ENCODE peak calls at places on chromosomes 16 and 17, in nine cellular contexts. One of them, this sample, is unnamed.

GRCh38 chr17:8894189-8894611 is 26.7 kb upstream of the PIK3R6 start:
- DNase-seq in C1 segment of cervical spinal cord: no peak
- DNase-seq in AG04449: no peak
- DNase-seq in fibroblast of mammary gland: no peak
- DNase-seq in AG08395: no peak
- DNase-seq in ELR: no peak
- DNase-seq in H9: peak
- DNase-seq in coronary artery: peak
- DNase-seq in stimulated activated CD4-positive, alpha-beta T cell treated with anti-CD3 and anti-CD28 coated beads, Interleukin-1b, Interleukin-23, amount 100 ng/mL, for 24 hours: no peak
- DNase-seq in this sample: peak

GRCh38 chr17:36941265-36942021 is 4.2 kb downstream of the LHX1 start:
- DNase-seq in C1 segment of cervical spinal cord: no peak
- DNase-seq in AG04449: no peak
- DNase-seq in fibroblast of mammary gland: no peak
- DNase-seq in AG08395: no peak
- DNase-seq in ELR: no peak
- DNase-seq in H9: peak
- DNase-seq in coronary artery: no peak
- DNase-seq in stimulated activated CD4-positive, alpha-beta T cell treated with anti-CD3 and anti-CD28 coated beads, Interleukin-1b, Interleukin-23, amount 100 ng/mL, for 24 hours: no peak
- DNase-seq in this sample: no peak

GRCh38 chr17:14827394-14827793 is 437.7 kb downstream of the PMP22 start:
- DNase-seq in C1 segment of cervical spinal cord: no peak
- DNase-seq in AG04449: no peak
- DNase-seq in fibroblast of mammary gland: no peak
- DNase-seq in AG08395: no peak
- DNase-seq in ELR: no peak
- DNase-seq in H9: no peak
- DNase-seq in coronary artery: no peak
- DNase-seq in stimulated activated CD4-positive, alpha-beta T cell treated with anti-CD3 and anti-CD28 coated beads, Interleukin-1b, Interleukin-23, amount 100 ng/mL, for 24 hours: no peak
- DNase-seq in this sample: no peak

GRCh38 chr16:83973077-83973476 is 5.0 kb downstream of the NECAB2 start:
- DNase-seq in C1 segment of cervical spinal cord: no peak
- DNase-seq in AG04449: no peak
- DNase-seq in fibroblast of mammary gland: no peak
- DNase-seq in AG08395: no peak
- DNase-seq in ELR: no peak
- DNase-seq in H9: no peak
- DNase-seq in coronary artery: no peak
- DNase-seq in stimulated activated CD4-positive, alpha-beta T cell treated with anti-CD3 and anti-CD28 coated beads, Interleukin-1b, Interleukin-23, amount 100 ng/mL, for 24 hours: no peak
- DNase-seq in this sample: no peak

GRCh38 chr17:234163-235047 is 53.0 kb upstream of the DOC2B start:
- DNase-seq in C1 segment of cervical spinal cord: no peak
- DNase-seq in AG04449: no peak
- DNase-seq in fibroblast of mammary gland: no peak
- DNase-seq in AG08395: no peak
- DNase-seq in ELR: no peak
- DNase-seq in H9: no peak
- DNase-seq in coronary artery: no peak
- DNase-seq in stimulated activated CD4-positive, alpha-beta T cell treated with anti-CD3 and anti-CD28 coated beads, Interleukin-1b, Interleukin-23, amount 100 ng/mL, for 24 hours: no peak
- DNase-seq in this sample: no peak

GRCh38 chr16:23035240-23035639 is 114.0 kb downstream of the USP31 start:
- DNase-seq in C1 segment of cervical spinal cord: no peak
- DNase-seq in AG04449: no peak
- DNase-seq in fibroblast of mammary gland: no peak
- DNase-seq in AG08395: no peak
- DNase-seq in ELR: no peak
- DNase-seq in H9: no peak
- DNase-seq in coronary artery: no peak
- DNase-seq in stimulated activated CD4-positive, alpha-beta T cell treated with anti-CD3 and anti-CD28 coated beads, Interleukin-1b, Interleukin-23, amount 100 ng/mL, for 24 hours: no peak
- DNase-seq in this sample: no peak

GRCh38 chr16:14370736-14371234 is 259.3 kb downstream of the PARN start:
- DNase-seq in C1 segment of cervical spinal cord: no peak
- DNase-seq in AG04449: no peak
- DNase-seq in fibroblast of mammary gland: no peak
- DNase-seq in AG08395: no peak
- DNase-seq in ELR: no peak
- DNase-seq in H9: no peak
- DNase-seq in coronary artery: no peak
- DNase-seq in stimulated activated CD4-positive, alpha-beta T cell treated with anti-CD3 and anti-CD28 coated beads, Interleukin-1b, Interleukin-23, amount 100 ng/mL, for 24 hours: no peak
- DNase-seq in this sample: no peak

GRCh38 chr16:15526731-15527130 is 92.3 kb downstream of the BMERB1 start:
- DNase-seq in C1 segment of cervical spinal cord: no peak
- DNase-seq in AG04449: no peak
- DNase-seq in fibroblast of mammary gland: no peak
- DNase-seq in AG08395: no peak
- DNase-seq in ELR: no peak
- DNase-seq in H9: no peak
- DNase-seq in coronary artery: no peak
- DNase-seq in stimulated activated CD4-positive, alpha-beta T cell treated with anti-CD3 and anti-CD28 coated beads, Interleukin-1b, Interleukin-23, amount 100 ng/mL, for 24 hours: no peak
- DNase-seq in this sample: no peak

GRCh38 chr16:58732545-58733247 is 1.4 kb downstream of the GOT2 start:
- DNase-seq in C1 segment of cervical spinal cord: no peak
- DNase-seq in AG04449: no peak
- DNase-seq in fibroblast of mammary gland: peak
- DNase-seq in AG08395: no peak
- DNase-seq in ELR: peak
- DNase-seq in H9: no peak
- DNase-seq in coronary artery: no peak
- DNase-seq in stimulated activated CD4-positive, alpha-beta T cell treated with anti-CD3 and anti-CD28 coated beads, Interleukin-1b, Interleukin-23, amount 100 ng/mL, for 24 hours: no peak
- DNase-seq in this sample: peak

GRCh38 chr16:88653101-88653500 is 2.2 kb upstream of the CYBA start:
- DNase-seq in C1 segment of cervical spinal cord: no peak
- DNase-seq in AG04449: no peak
- DNase-seq in fibroblast of mammary gland: no peak
- DNase-seq in AG08395: no peak
- DNase-seq in ELR: no peak
- DNase-seq in H9: no peak
- DNase-seq in coronary artery: no peak
- DNase-seq in stimulated activated CD4-positive, alpha-beta T cell treated with anti-CD3 and anti-CD28 coated beads, Interleukin-1b, Interleukin-23, amount 100 ng/mL, for 24 hours: no peak
- DNase-seq in this sample: no peak

GRCh38 chr16:57862698-57863433 is 60.6 kb upstream of the KIFC3 start:
- DNase-seq in C1 segment of cervical spinal cord: no peak
- DNase-seq in AG04449: no peak
- DNase-seq in fibroblast of mammary gland: no peak
- DNase-seq in AG08395: no peak
- DNase-seq in ELR: no peak
- DNase-seq in H9: peak
- DNase-seq in coronary artery: no peak
- DNase-seq in stimulated activated CD4-positive, alpha-beta T cell treated with anti-CD3 and anti-CD28 coated beads, Interleukin-1b, Interleukin-23, amount 100 ng/mL, for 24 hours: no peak
- DNase-seq in this sample: peak